ENCODE peak calls at places on chromosomes 16 and 17, in eight cellular contexts. O is esophagus muscularis mucosa, S is IMR-90, J is fibroblast of lung, Z is natural killer cell, K is retinal pigment epithelial cell, T is cardiac muscle cell, R is AG10803. M is an unnamed sample.

GRCh38 chr17:81731271-81731670 is 19.2 kb downstream of the SLC25A10 start:
- DNase-seq in O (no peak), S (peak), J (peak), Z (no peak), K (peak), T (no peak), R (peak), M (no peak)

GRCh38 chr17:38898812-38899348 is 26.5 kb upstream of the LASP1NB start:
- DNase-seq in O (no peak), S (no peak), J (no peak), Z (peak), K (no peak), T (no peak), R (no peak), M (no peak)

GRCh38 chr17:76897023-76897422 is 28.8 kb downstream of the MGAT5B start:
- DNase-seq in O (no peak), S (no peak), J (no peak), Z (no peak), K (no peak), T (no peak), R (no peak), M (no peak)

GRCh38 chr17:62791235-62792121 is 16.6 kb downstream of the MARCHF10 start:
- DNase-seq in O (no peak), S (peak), J (peak), Z (no peak), K (peak), T (peak), R (peak), M (peak)

GRCh38 chr17:57638284-57638683 is 106.8 kb downstream of the CCDC182 start:
- DNase-seq in O (no peak), S (no peak), J (no peak), Z (no peak), K (no peak), T (no peak), R (no peak), M (no peak)

GRCh38 chr16:21339927-21340326 is 61.8 kb upstream of the CRYM start:
- DNase-seq in O (no peak), S (no peak), J (no peak), Z (no peak), K (no peak), T (no peak), R (no peak), M (no peak)

GRCh38 chr17:48294989-48295892 is 134.8 kb downstream of the SKAP1 start:
- DNase-seq in O (no peak), S (no peak), J (no peak), Z (no peak), K (no peak), T (no peak), R (no peak), M (no peak)

GRCh38 chr17:7346761-7347614 is 5.0 kb upstream of the KCTD11 start:
- DNase-seq in O (no peak), S (no peak), J (no peak), Z (no peak), K (no peak), T (no peak), R (no peak), M (no peak)

GRCh38 chr16:28473714-28474265 is 1.7 kb upstream of the NPIPB7 start:
- DNase-seq in O (no peak), S (no peak), J (no peak), Z (no peak), K (no peak), T (no peak), R (no peak), M (no peak)

GRCh38 chr16:67713647-67714273 is 5.4 kb downstream of the GFOD2 start:
- DNase-seq in O (no peak), S (no peak), J (no peak), Z (no peak), K (no peak), T (no peak), R (no peak), M (no peak)

GRCh38 chr17:65071861-65072260 is 15.3 kb upstream of the GNA13 start:
- DNase-seq in O (no peak), S (peak), J (peak), Z (no peak), K (no peak), T (no peak), R (peak), M (no peak)

GRCh38 chr16:68722119-68723024 is 14.7 kb upstream of the CDH1 start:
- DNase-seq in O (no peak), S (no peak), J (no peak), Z (no peak), K (no peak), T (no peak), R (no peak), M (no peak)

GRCh38 chr16:58187657-58188430 is 10.1 kb downstream of the CSNK2A2 start:
- DNase-seq in O (no peak), S (no peak), J (no peak), Z (no peak), K (no peak), T (no peak), R (no peak), M (no peak)

GRCh38 chr17:3801043-3801746 is at the start of gene ITGAE:
- DNase-seq in O (no peak), S (no peak), J (no peak), Z (no peak), K (no peak), T (no peak), R (no peak), M (no peak)

GRCh38 chr16:21203155-21203797 is 8.1 kb downstream of the ZP2 start:
- DNase-seq in O (no peak), S (no peak), J (no peak), Z (no peak), K (no peak), T (no peak), R (no peak), M (no peak)

GRCh38 chr16:90077757-90078593 is 844 bp upstream of the PRDM7 start:
- DNase-seq in O (no peak), S (peak), J (peak), Z (no peak), K (no peak), T (peak), R (peak), M (peak)

GRCh38 chr16:74563828-74564263 is 43.1 kb downstream of the GLG1 start:
- DNase-seq in O (no peak), S (peak), J (peak), Z (peak), K (no peak), T (no peak), R (peak), M (no peak)

GRCh38 chr17:33686171-33686570 is 393.1 kb upstream of the ASIC2 start:
- DNase-seq in O (no peak), S (no peak), J (no peak), Z (no peak), K (no peak), T (no peak), R (no peak), M (no peak)

GRCh38 chr17:56629450-56630187 is 36.1 kb downstream of the NOG start:
- DNase-seq in O (no peak), S (peak), J (peak), Z (no peak), K (no peak), T (peak), R (peak), M (no peak)

GRCh38 chr16:57115148-57115503 is 22.7 kb downstream of the CPNE2 start:
- DNase-seq in O (no peak), S (peak), J (no peak), Z (no peak), K (no peak), T (no peak), R (no peak), M (no peak)

GRCh38 chr16:62752837-62753236 is 716.6 kb upstream of the CDH8 start:
- DNase-seq in O (no peak), S (no peak), J (no peak), Z (no peak), K (no peak), T (no peak), R (no peak), M (no peak)

GRCh38 chr16:24508614-24509013 is 30.8 kb upstream of the RBBP6 start:
- DNase-seq in O (no peak), S (peak), J (peak), Z (no peak), K (peak), T (no peak), R (peak), M (no peak)

GRCh38 chr17:15382866-15383265 is 41.5 kb upstream of the TEKT3 start:
- DNase-seq in O (no peak), S (no peak), J (no peak), Z (no peak), K (no peak), T (no peak), R (no peak), M (no peak)

GRCh38 chr17:7186241-7186640 is 7.1 kb upstream of the ASGR1 start:
- DNase-seq in O (no peak), S (no peak), J (no peak), Z (no peak), K (no peak), T (no peak), R (no peak), M (no peak)

GRCh38 chr17:82128287-82128686 is 30.3 kb upstream of the FASN start:
- DNase-seq in O (no peak), S (no peak), J (no peak), Z (no peak), K (no peak), T (no peak), R (no peak), M (no peak)

GRCh38 chr16:8173111-8173644 is 417.1 kb downstream of the TMEM114 start:
- DNase-seq in O (no peak), S (peak), J (peak), Z (no peak), K (peak), T (peak), R (peak), M (peak)

GRCh38 chr17:1793447-1793806 is 31.6 kb downstream of the SERPINF1 start:
- DNase-seq in O (no peak), S (peak), J (peak), Z (no peak), K (no peak), T (no peak), R (no peak), M (no peak)

DNA sequence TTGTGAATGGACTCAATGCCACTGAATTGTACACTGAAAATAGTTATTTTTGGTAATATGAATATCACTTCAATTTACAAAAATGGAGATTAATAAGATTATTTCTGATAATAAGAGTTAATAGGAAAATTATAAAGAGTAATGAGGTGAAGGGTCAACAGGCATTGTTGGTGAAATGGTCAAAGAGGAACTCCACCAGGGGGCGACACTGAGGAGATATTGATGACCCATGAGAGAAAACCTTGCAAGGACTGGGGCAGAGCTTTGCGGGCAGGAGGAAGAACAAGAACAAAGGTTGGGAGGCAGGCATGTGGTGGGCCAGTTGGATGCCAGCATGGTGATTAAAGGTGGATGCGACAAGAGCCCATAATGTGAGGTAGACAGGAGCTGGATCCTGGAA is 74.0 kb upstream of the XYLT1 start:
- DNase-seq in O (no peak), S (no peak), J (no peak), Z (no peak), K (no peak), T (no peak), R (no peak), M (no peak)
- TF ChIP-seq CTCF in O (no peak), S (no peak), J (peak), Z (peak), K (peak), T (no peak), R (peak), M (peak)

DNA sequence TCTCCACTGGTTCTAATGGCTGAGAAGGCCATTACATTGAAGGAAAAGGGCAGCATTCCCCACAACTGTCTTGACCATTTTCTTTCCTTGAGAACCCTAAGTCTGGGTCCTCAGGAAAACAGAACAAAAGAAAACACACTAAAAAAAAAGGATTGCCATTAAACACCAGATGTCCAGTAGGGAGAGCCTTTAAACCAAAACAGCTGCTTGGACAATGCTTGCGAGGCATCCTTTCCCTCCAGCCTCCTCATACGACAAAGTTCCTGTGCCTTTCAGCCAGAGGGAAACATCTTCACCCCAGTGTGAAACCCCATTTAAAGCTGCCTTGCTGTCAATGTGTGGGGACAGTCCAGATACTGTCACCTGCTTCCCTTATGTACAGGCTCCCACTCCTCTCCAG is 74.3 kb downstream of the MMD start:
- DNase-seq in O (no peak), S (no peak), J (no peak), Z (no peak), K (no peak), T (no peak), R (peak), M (no peak)
- TF ChIP-seq CTCF in O (no peak), S (no peak), J (no peak), Z (no peak), K (no peak), T (no peak), R (no peak), M (no peak)

GRCh38 chr16:85917959-85918358 is 19.0 kb downstream of the IRF8 start:
- DNase-seq in O (no peak), S (no peak), J (no peak), Z (no peak), K (no peak), T (no peak), R (no peak), M (no peak)

GRCh38 chr16:85915125-85915845 is 16.3 kb downstream of the IRF8 start:
- DNase-seq in O (no peak), S (no peak), J (no peak), Z (no peak), K (no peak), T (no peak), R (no peak), M (no peak)

GRCh38 chr16:85918436-85918835 is 19.5 kb downstream of the IRF8 start:
- DNase-seq in O (no peak), S (no peak), J (no peak), Z (no peak), K (no peak), T (no peak), R (no peak), M (no peak)

GRCh38 chr16:85916141-85916890 is 17.4 kb downstream of the IRF8 start:
- DNase-seq in O (no peak), S (no peak), J (peak), Z (peak), K (no peak), T (peak), R (no peak), M (no peak)

GRCh38 chr16:85917012-85917411 is 18.1 kb downstream of the IRF8 start:
- DNase-seq in O (no peak), S (no peak), J (no peak), Z (no peak), K (no peak), T (no peak), R (no peak), M (no peak)
- TF ChIP-seq CTCF in O (no peak), S (no peak), J (no peak), Z (no peak), K (peak), T (peak), R (peak), M (no peak)

GRCh38 chr17:66855204-66855603 is 20.3 kb downstream of the CACNG5 start:
- DNase-seq in O (no peak), S (no peak), J (no peak), Z (no peak), K (no peak), T (no peak), R (no peak), M (no peak)
- TF ChIP-seq CTCF in O (peak), S (no peak), J (no peak), Z (peak), K (peak), T (peak), R (peak), M (peak)

GRCh38 chr17:420479-421175 is 68.0 kb upstream of the RPH3AL start:
- DNase-seq in O (no peak), S (no peak), J (no peak), Z (no peak), K (no peak), T (no peak), R (no peak), M (no peak)
- TF ChIP-seq CTCF in O (no peak), S (no peak), J (no peak), Z (no peak), K (no peak), T (no peak), R (no peak), M (no peak)

GRCh38 chr16:85963746-85964370 is 64.9 kb downstream of the IRF8 start:
- DNase-seq in O (no peak), S (no peak), J (peak), Z (no peak), K (no peak), T (peak), R (peak), M (no peak)

GRCh38 chr16:85968041-85968920 is 69.3 kb downstream of the IRF8 start:
- DNase-seq in O (no peak), S (no peak), J (no peak), Z (no peak), K (no peak), T (no peak), R (no peak), M (no peak)

GRCh38 chr16:85961988-85962915 is 63.3 kb downstream of the IRF8 start:
- DNase-seq in O (no peak), S (no peak), J (no peak), Z (no peak), K (no peak), T (peak), R (no peak), M (no peak)

GRCh38 chr16:85969159-85969558 is 70.2 kb downstream of the IRF8 start:
- DNase-seq in O (no peak), S (peak), J (peak), Z (no peak), K (peak), T (no peak), R (peak), M (no peak)

GRCh38 chr16:85965125-85965524 is 66.2 kb downstream of the IRF8 start:
- DNase-seq in O (no peak), S (no peak), J (no peak), Z (no peak), K (no peak), T (no peak), R (no peak), M (no peak)
- TF ChIP-seq CTCF in O (no peak), S (no peak), J (no peak), Z (no peak), K (no peak), T (no peak), R (no peak), M (no peak)

GRCh38 chr16:85847036-85847435 is 47.5 kb downstream of the COX4I1 start:
- DNase-seq in O (no peak), S (no peak), J (no peak), Z (no peak), K (no peak), T (no peak), R (no peak), M (no peak)

GRCh38 chr16:85847681-85848601 is 48.4 kb downstream of the COX4I1 start:
- DNase-seq in O (no peak), S (no peak), J (no peak), Z (no peak), K (no peak), T (no peak), R (no peak), M (no peak)

GRCh38 chr16:85853641-85854545 is 45.1 kb upstream of the IRF8 start:
- DNase-seq in O (no peak), S (no peak), J (no peak), Z (no peak), K (no peak), T (no peak), R (no peak), M (no peak)

GRCh38 chr16:85851034-85851780 is 47.8 kb upstream of the IRF8 start:
- DNase-seq in O (no peak), S (no peak), J (no peak), Z (no peak), K (no peak), T (no peak), R (no peak), M (no peak)

GRCh38 chr16:85850344-85850880 is 48.5 kb upstream of the IRF8 start:
- DNase-seq in O (no peak), S (no peak), J (no peak), Z (no peak), K (no peak), T (no peak), R (no peak), M (peak)
- TF ChIP-seq CTCF in O (no peak), S (no peak), J (no peak), Z (no peak), K (no peak), T (no peak), R (no peak), M (no peak)

DNA sequence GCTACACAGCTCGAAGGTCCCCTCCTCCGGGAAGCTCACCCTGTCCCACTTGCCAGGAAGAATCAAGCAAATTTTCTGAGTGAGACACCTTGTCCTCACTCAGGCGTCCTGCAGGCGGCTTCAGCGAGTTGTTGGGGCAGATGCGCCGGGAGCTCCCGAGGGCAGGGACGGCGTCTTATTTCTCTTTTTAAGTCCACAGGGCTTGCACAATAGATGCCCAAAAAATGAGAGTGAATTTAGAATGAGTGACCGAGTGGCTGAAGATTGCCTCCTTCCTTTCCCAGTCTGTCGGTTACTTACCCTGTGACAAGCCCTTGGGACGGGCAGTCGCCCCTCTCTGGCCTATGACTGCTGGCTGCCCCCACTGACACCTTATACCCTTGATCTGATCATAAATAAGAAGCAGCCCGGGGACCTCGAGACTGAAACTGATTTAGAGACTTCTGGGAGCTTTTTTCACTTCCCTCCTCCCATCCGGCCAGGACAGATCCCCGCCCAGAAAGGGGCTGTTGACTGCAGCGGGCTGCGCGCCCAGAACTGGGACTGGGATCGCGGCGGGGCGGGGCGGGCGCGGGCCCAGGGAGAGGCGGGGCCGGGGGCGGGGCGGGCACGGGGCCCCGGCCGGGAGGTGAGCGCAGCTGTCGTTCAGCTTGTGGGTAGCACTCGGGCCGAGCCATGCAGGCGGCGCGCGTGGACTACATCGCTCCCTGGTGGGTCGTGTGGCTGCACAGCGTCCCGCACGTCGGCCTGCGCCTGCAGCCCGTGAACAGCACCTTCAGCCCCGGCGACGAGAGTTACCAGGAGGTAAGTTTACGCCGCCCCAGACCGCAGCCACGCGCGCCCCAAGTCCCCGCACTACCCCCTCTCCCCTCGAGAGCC is at the start of gene TTYH2:
- DNase-seq in O (peak), S (peak), J (peak), Z (peak), K (no peak), T (peak), R (peak), M (peak)
- TF ChIP-seq CTCF in O (peak), S (peak), J (peak), Z (no peak), K (peak), T (peak), R (peak), M (no peak)

GRCh38 chr17:78828470-78829185 is 12.0 kb downstream of the USP36 start:
- DNase-seq in O (no peak), S (peak), J (peak), Z (no peak), K (no peak), T (no peak), R (peak), M (no peak)
- TF ChIP-seq CTCF in O (no peak), S (peak), J (peak), Z (no peak), K (peak), T (peak), R (peak), M (no peak)

GRCh38 chr16:85267414-85267945 is 155.2 kb upstream of the CIBAR2 start:
- DNase-seq in O (no peak), S (no peak), J (no peak), Z (no peak), K (no peak), T (no peak), R (no peak), M (no peak)
- TF ChIP-seq CTCF in O (no peak), S (no peak), J (no peak), Z (no peak), K (no peak), T (no peak), R (no peak), M (no peak)

M was measured in mesothelial cell of epicardium.